ENCODE peak calls at places on chromosomes 5 and 9, in eight cellular contexts. K is T-cell, U is IMR-90, I is heart right ventricle, H is HCEC 1CT, G is astrocyte of the spinal cord, Y is Kasumi-1, B is HS-27A. N is an unnamed sample.

GRCh38 chr5:150738862-150739261 is 20.0 kb downstream of the DCTN4 start:
- DNase-seq in I (no peak), U (no peak), G (no peak), H (no peak), B (no peak), K (no peak), Y (no peak), N (no peak)

GRCh38 chr5:1416856-1417469 is 28.3 kb downstream of the SLC6A3 start:
- DNase-seq in U (no peak), G (no peak), I (no peak), K (no peak), B (no peak), H (no peak), Y (no peak), N (no peak)

GRCh38 chr9:97437151-97437550 is 25.3 kb downstream of the TDRD7 start:
- DNase-seq in H (no peak), Y (no peak), G (no peak), U (no peak), B (no peak), K (no peak), I (no peak), N (no peak)

GRCh38 chr5:96896806-96897205 is 20.5 kb downstream of the ERAP2 start:
- DNase-seq in H (no peak), Y (peak), I (no peak), K (no peak), U (no peak), B (no peak), G (no peak), N (no peak)

GRCh38 chr5:178474562-178475184 is 115.5 kb downstream of the COL23A1 start:
- DNase-seq in I (no peak), Y (no peak), H (no peak), U (no peak), B (no peak), G (no peak), K (no peak), N (no peak)

GRCh38 chr9:97904725-97905124 is 17.6 kb downstream of the TRMO start:
- DNase-seq in H (no peak), U (no peak), K (peak), I (no peak), Y (no peak), G (no peak), B (no peak), N (no peak)

GRCh38 chr5:160464466-160464797 is 42.8 kb downstream of the PTTG1 start:
- DNase-seq in Y (no peak), B (no peak), G (no peak), H (no peak), U (no peak), K (no peak), I (no peak), N (no peak)

GRCh38 chr5:177434437-177434836 is 8.0 kb downstream of the GRK6 start:
- DNase-seq in K (no peak), G (no peak), Y (no peak), I (no peak), B (no peak), H (no peak), U (no peak), N (no peak)

GRCh38 chr9:129933709-129934586 is 98.7 kb downstream of the USP20 start:
- DNase-seq in Y (no peak), H (no peak), K (no peak), U (peak), I (no peak), G (peak), B (no peak), N (no peak)

GRCh38 chr9:77562021-77562748 is 85.9 kb downstream of the GNA14 start:
- DNase-seq in Y (peak), H (no peak), K (no peak), I (no peak), G (no peak), U (no peak), B (no peak), N (no peak)